ENCODE peak calls at places on chromosomes 7 and 10, in ten cellular contexts. O is HCT116, J is upper lobe of right lung, B is body of pancreas, M is A549, W is colonic mucosa, A is CD14-positive monocyte, Y is fibroblast of villous mesenchyme, V is ascending aorta, F is lung. U is an unnamed sample.

GRCh38 chr10:13865758-13866491 is 279.2 kb downstream of the PRPF18 start:
- DNase-seq in F (no peak), Y (peak), V (no peak), A (no peak), O (peak), J (no peak), M (peak), W (no peak), B (no peak), U (no peak)

GRCh38 chr10:60186315-60187071 is 203.2 kb downstream of the ANK3 start:
- DNase-seq in Y (peak), B (peak), V (no peak), W (no peak), F (peak), J (no peak), A (no peak), O (no peak), M (peak), U (no peak)

GRCh38 chr7:133668296-133669060 is 415.6 kb downstream of the EXOC4 start:
- DNase-seq in A (no peak), O (no peak), Y (no peak), F (no peak), M (no peak), W (no peak), V (no peak), B (no peak), J (no peak), U (no peak)

GRCh38 chr7:130147710-130148325 is 57.4 kb downstream of the TMEM209 start:
- DNase-seq in W (no peak), O (no peak), A (no peak), M (no peak), V (no peak), F (no peak), J (no peak), Y (no peak), B (no peak), U (no peak)

GRCh38 chr10:101925027-101925426 is 81.4 kb upstream of the KCNIP2 start:
- DNase-seq in O (no peak), B (no peak), M (no peak), F (no peak), J (no peak), Y (no peak), W (no peak), V (no peak), A (no peak), U (no peak)

GRCh38 chr7:152202056-152202455 is 176.6 kb downstream of the GALNT11 start:
- DNase-seq in O (no peak), M (no peak), W (no peak), B (no peak), J (no peak), V (no peak), A (no peak), Y (peak), F (no peak), U (no peak)

GRCh38 chr7:519974-520458 is 370 bp upstream of the PDGFA start:
- DNase-seq in A (no peak), O (no peak), Y (peak), F (no peak), J (peak), B (peak), V (no peak), M (peak), W (no peak), U (no peak)

GRCh38 chr7:92875171-92875570 is 38.8 kb upstream of the CDK6 start:
- DNase-seq in M (no peak), B (no peak), A (no peak), V (no peak), J (no peak), W (no peak), F (no peak), Y (no peak), O (no peak), U (no peak)

GRCh38 chr10:133455196-133455595 is 1.5 kb downstream of the SCART1 start:
- DNase-seq in A (no peak), Y (no peak), F (peak), M (no peak), B (no peak), V (no peak), O (no peak), W (no peak), J (no peak), U (no peak)

GRCh38 chr7:16599860-16600259 is 45.7 kb downstream of the ANKMY2 start:
- DNase-seq in W (no peak), V (no peak), M (no peak), J (no peak), A (no peak), Y (no peak), O (no peak), F (no peak), B (no peak), U (no peak)

GRCh38 chr10:4249841-4250496 is 465.0 kb upstream of the KLF6 start:
- DNase-seq in M (no peak), F (no peak), O (no peak), V (no peak), A (no peak), B (no peak), W (no peak), Y (peak), J (no peak), U (no peak)

GRCh38 chr10:80493482-80494021 is 39.4 kb downstream of the TSPAN14 start:
- DNase-seq in O (no peak), W (no peak), Y (peak), V (no peak), J (peak), F (no peak), A (peak), B (no peak), M (no peak), U (no peak)

GRCh38 chr10:59234814-59235429 is 58.5 kb downstream of the PHYHIPL start:
- DNase-seq in W (peak), F (no peak), V (no peak), O (peak), J (no peak), M (no peak), A (no peak), B (no peak), Y (peak), U (no peak)

DNA sequence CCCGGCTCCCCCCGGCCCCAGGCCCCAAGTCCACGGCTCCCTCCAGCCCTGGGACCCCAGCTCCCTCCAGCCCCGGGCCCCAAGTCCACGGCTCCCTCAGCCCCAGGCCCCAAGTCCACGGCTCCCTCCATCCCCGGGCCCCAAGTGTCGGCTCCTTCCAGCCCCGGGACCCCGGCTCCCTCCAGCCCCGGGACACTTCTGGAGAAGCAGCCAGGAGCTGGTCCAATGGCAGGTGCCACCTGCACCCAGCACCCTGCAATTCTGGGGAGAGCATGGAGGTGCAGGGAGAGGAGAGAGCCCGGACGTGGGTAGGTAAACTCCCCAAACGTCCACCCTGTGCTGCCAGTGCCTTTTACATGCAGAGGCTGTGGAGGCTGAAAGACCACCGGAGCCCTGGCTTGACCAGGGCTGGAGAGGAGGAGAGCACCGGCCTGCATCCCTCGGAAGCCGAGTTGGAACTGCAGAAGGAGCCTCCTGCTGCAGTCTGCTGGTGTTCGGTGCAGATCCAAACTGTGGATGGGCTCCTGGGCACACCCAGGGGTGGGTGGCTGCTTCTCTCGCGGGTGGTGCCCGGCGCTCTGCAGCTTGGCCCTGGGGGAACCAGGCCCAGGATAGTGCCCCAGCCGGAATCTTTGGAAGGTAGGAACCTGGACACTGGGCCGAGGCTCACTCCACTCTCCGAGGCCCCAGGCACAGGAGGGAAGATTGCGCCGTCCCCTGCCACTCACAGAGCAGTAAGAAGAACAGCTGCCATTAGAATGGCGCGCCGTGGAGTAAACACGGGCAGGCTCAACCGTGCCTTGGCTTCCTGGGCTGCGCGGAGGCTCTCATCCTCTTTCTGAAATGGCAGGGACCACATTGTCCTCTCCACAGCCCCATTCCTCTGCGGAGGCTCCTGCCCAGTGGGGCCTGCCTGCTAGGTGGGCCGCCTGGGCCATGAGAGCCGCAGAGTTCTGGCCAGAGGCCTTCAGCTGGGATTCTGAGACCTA is 14.7 kb downstream of the SHH start:
- DNase-seq in M (no peak), J (no peak), F (no peak), V (no peak), O (no peak), Y (no peak), A (no peak), W (no peak), B (no peak), U (no peak)
- TF ChIP-seq CTCF in M (no peak), J (no peak), F (no peak), V (no peak), O (no peak), Y (no peak), A (peak), W (no peak), B (no peak), U (no peak)

DNA sequence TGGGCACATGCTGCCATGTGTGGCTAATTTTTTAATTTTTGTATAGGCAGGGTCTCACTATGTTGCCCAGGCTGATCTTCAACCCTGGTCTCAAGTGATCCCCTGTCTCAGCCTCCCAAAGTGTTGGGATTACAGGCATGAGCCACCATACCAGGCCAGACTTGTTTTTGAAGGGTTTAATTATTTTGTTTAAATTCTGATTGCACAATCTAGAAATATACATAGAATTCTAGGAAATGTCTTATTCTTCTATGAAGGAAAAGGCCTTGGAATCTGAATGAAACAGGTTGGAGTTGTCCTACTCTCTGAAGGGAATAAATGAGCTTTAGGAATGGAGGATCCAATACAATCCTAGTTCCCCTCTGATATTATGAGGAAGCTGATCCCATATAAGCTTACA is 15.5 kb upstream of the JCAD start:
- DNase-seq in M (no peak), V (no peak), O (no peak), W (no peak), F (no peak), B (no peak), A (no peak), Y (no peak), J (no peak), U (no peak)
- TF ChIP-seq CTCF in M (no peak), V (no peak), O (no peak), W (no peak), F (no peak), B (no peak), A (no peak), Y (no peak), J (no peak), U (no peak)

DNA sequence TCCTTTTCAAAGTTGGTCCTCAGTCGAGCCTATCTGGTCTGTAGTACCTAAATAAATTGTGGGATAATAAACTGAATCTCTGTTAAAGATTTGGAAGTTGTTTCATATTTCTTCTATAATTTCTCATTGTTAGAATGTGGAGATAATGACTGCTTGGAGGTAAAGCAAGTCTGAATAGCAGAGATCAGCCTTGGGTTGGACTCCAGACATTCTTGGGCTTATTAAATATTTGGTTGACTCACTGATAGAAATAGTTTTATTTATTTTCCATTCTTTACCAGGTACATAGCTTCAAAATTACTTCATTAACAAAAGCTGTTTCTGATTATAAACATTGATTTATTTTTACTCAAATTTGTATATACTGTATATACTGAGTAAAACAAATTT is 34.3 kb downstream of the TPST1 start:
- DNase-seq in V (no peak), F (no peak), Y (no peak), J (no peak), A (no peak), M (no peak), B (no peak), O (no peak), W (no peak), U (no peak)
- TF ChIP-seq CTCF in V (no peak), F (no peak), Y (no peak), J (no peak), A (no peak), M (no peak), B (no peak), O (no peak), W (no peak), U (no peak)

GRCh38 chr7:54967384-54967783 is 51.4 kb upstream of the EGFR start:
- DNase-seq in W (no peak), O (peak), A (no peak), Y (no peak), V (no peak), M (peak), J (no peak), B (peak), F (peak), U (no peak)

GRCh38 chr7:54972733-54973294 is 46.0 kb upstream of the EGFR start:
- DNase-seq in O (no peak), V (no peak), B (no peak), Y (no peak), A (no peak), W (no peak), F (no peak), J (no peak), M (no peak), U (no peak)

GRCh38 chr7:54964136-54964535 is 54.7 kb upstream of the EGFR start:
- DNase-seq in B (no peak), W (no peak), M (no peak), A (no peak), F (no peak), J (no peak), Y (no peak), V (no peak), O (no peak), U (no peak)

GRCh38 chr7:54969190-54969967 is 49.4 kb upstream of the EGFR start:
- DNase-seq in W (no peak), Y (peak), A (no peak), M (no peak), F (no peak), O (no peak), J (no peak), V (no peak), B (no peak), U (no peak)

DNA sequence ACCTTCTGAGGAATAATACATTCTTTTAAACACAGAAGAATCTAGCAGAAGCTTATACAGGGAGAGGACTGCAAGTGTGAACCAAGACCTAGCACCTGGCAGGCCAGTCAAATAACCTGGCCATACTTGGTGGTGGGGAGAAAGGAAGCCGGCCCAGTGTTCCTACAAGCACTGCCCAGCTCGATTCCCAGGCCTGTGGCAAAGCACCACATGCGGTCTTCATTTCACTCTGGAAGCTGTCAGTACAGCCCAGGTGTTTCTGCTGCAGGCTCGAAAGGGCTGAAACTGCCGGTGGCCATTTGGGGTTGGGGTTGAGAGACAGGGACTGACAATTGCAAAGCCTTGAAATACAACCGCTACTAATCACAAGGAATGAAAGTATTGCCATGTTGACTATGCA is 50.8 kb upstream of the EGFR start:
- DNase-seq in O (no peak), Y (no peak), A (no peak), W (no peak), M (no peak), B (no peak), V (no peak), F (no peak), J (no peak), U (no peak)
- TF ChIP-seq CTCF in O (no peak), Y (no peak), A (no peak), W (no peak), M (no peak), B (no peak), V (no peak), F (no peak), J (no peak), U (no peak)

GRCh38 chr7:25845341-25845923 is 306.6 kb upstream of the NFE2L3 start:
- DNase-seq in F (no peak), B (no peak), O (no peak), Y (no peak), J (no peak), W (no peak), A (no peak), M (no peak), V (no peak), U (no peak)

GRCh38 chr7:25841575-25841974 is 310.4 kb upstream of the NFE2L3 start:
- DNase-seq in V (no peak), O (no peak), M (no peak), Y (no peak), A (no peak), F (no peak), B (no peak), W (no peak), J (no peak), U (no peak)

GRCh38 chr7:25844109-25844915 is 307.7 kb upstream of the NFE2L3 start:
- DNase-seq in F (no peak), M (no peak), J (no peak), A (no peak), O (no peak), V (no peak), Y (no peak), W (no peak), B (no peak), U (no peak)

GRCh38 chr7:25842201-25842726 is 309.7 kb upstream of the NFE2L3 start:
- DNase-seq in B (no peak), W (no peak), Y (no peak), J (no peak), V (no peak), M (no peak), O (no peak), A (no peak), F (no peak), U (no peak)

DNA sequence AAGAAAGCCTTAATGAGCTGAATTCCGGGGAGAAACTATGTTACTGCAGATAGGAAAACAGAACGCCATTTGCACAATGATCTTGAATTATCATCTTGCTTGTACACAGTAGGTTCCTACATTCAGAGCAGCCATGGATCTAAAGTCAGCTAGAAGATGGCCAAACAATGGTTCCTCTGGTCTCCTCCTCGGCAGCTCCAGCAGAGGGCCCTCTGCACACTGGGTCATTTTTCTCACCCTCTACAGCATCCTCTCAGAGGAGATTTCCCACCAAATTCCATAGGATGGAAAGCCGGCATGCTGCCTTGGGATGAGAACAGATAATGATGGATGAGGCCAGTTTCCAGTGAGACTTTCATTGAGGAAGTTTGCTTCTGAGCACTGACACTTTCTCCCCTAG is 308.5 kb upstream of the NFE2L3 start:
- DNase-seq in O (no peak), F (no peak), A (no peak), V (no peak), M (no peak), Y (no peak), B (no peak), J (no peak), W (no peak), U (no peak)
- TF ChIP-seq CTCF in O (no peak), F (no peak), A (no peak), V (no peak), M (no peak), Y (no peak), B (no peak), J (no peak), W (no peak), U (no peak)

DNA sequence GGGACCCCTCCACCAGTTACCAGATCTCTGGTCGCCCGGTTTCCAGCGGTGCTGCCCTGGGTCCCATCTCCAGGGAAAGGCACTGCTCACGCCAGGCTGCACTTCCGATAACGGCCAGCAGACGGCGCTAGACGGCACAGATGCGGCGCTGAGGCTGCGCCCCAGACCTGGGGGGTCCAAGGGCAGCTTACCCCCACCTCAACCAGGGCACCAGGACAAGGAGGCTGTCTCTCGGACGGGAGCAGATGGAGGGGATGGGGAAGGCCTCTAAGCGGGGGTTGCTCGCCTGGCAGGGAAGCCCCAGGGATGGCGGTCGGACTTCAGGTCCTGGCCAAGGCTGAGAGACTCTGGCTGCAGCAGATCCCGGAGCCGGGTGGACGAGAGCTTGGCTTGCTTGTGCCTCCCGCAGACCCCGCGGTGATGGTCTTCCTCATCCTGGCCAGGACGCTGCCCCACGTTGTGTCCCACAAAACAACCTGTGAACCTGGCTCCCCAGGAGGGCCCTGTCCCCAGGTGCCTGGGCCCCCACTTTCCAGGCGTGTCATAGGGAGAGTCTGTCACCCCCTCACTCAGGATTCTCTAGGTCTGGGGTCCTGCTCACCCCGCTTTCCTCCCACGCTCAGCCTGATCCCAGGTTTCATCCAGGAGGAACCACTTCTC is 23.9 kb upstream of the ZNF716 start:
- DNase-seq in W (no peak), M (no peak), F (peak), B (no peak), J (no peak), Y (no peak), V (no peak), A (peak), O (no peak), U (no peak)
- TF ChIP-seq CTCF in W (peak), M (no peak), F (no peak), B (no peak), J (peak), Y (no peak), V (no peak), A (peak), O (no peak), U (no peak)

DNA sequence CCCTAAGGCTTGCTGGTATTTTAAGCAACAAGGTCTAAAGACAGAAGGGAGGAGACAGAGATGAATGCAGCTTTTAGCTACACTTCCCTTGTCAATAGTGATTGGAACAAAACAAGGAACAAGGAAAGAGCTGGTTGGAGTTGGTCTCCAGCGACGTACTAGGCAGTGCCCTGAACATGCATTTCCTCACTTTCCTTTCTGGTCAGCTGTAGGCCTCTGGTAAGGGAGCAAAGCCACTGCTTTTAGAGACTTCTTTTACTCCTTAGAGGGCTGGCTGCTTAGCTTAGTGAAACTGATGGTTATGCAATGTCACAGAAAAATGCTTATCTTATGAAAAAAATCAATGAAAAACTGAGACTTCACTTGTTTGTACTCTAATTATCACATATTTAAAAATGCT is 75.5 kb upstream of the TRIL start:
- DNase-seq in B (no peak), M (no peak), V (no peak), O (no peak), J (no peak), W (no peak), F (no peak), A (no peak), Y (no peak), U (no peak)
- TF ChIP-seq CTCF in B (no peak), M (no peak), V (no peak), O (no peak), J (no peak), W (no peak), F (no peak), A (no peak), Y (no peak), U (no peak)

U was measured in spleen.